ENCODE peak calls at places on chromosomes 3 and 15, in seven cellular contexts. B is mammary epithelial cell; F is IMR-90; E is heart right ventricle; W is lower lobe of right lung; K is GM23338; O is naive thymus-derived CD4-positive, alpha-beta T cell. L is an unnamed sample.

GRCh38 chr3:61111764-61112163 is 139.5 kb downstream of the FHIT start:
- DNase-seq in O (no peak), B (no peak), F (no peak), K (no peak), W (no peak), E (no peak), L (no peak)

GRCh38 chr3:39098473-39099000 is 8.9 kb downstream of the GORASP1 start:
- DNase-seq in K (no peak), W (no peak), B (no peak), E (no peak), F (no peak), O (no peak), L (no peak)

GRCh38 chr3:7713724-7714123 is 787.9 kb upstream of the LMCD1 start:
- DNase-seq in K (peak), E (no peak), B (no peak), W (no peak), F (no peak), O (no peak), L (no peak)

GRCh38 chr15:82714026-82714425 is 4.4 kb upstream of the AP3B2 start:
- DNase-seq in F (no peak), B (peak), E (no peak), W (no peak), O (no peak), K (no peak), L (no peak)

GRCh38 chr3:52792961-52793695 is 1.5 kb upstream of the ITIH3 start:
- DNase-seq in B (no peak), F (no peak), E (no peak), W (no peak), O (no peak), K (no peak), L (no peak)

GRCh38 chr3:172595648-172596393 is 72.6 kb upstream of the TNFSF10 start:
- DNase-seq in W (no peak), F (peak), K (peak), B (peak), O (no peak), E (no peak), L (no peak)

GRCh38 chr15:57625703-57626448 is 34.2 kb downstream of the MYZAP start:
- DNase-seq in O (no peak), E (no peak), K (no peak), B (no peak), F (no peak), W (no peak), L (no peak)

GRCh38 chr3:129975332-129976090 is 991 bp downstream of the TRH start:
- DNase-seq in K (peak), F (no peak), W (peak), O (peak), B (no peak), E (peak), L (peak)

GRCh38 chr15:21260966-21261395 is 179.3 kb downstream of the POTEB3 start:
- DNase-seq in K (no peak), F (no peak), E (peak), O (no peak), B (no peak), W (peak), L (peak)

GRCh38 chr3:46664971-46665762 is 28.3 kb downstream of the ALS2CL start:
- DNase-seq in F (peak), E (no peak), B (no peak), K (no peak), O (no peak), W (peak), L (peak)

GRCh38 chr3:50580683-50581458 is 11.5 kb downstream of the HEMK1 start:
- DNase-seq in W (no peak), O (no peak), E (peak), K (no peak), F (no peak), B (no peak), L (no peak)

GRCh38 chr3:51716805-51717204 is 9.9 kb downstream of the GRM2 start:
- DNase-seq in W (no peak), F (no peak), K (no peak), B (no peak), E (no peak), O (no peak), L (no peak)

GRCh38 chr3:6047016-6047415 is 813.9 kb upstream of the GRM7 start:
- DNase-seq in O (no peak), W (no peak), K (no peak), F (no peak), B (no peak), E (no peak), L (no peak)

GRCh38 chr15:90495067-90495466 is 34.7 kb upstream of the CRTC3 start:
- DNase-seq in K (no peak), O (no peak), W (no peak), B (no peak), F (no peak), E (no peak), L (no peak)

GRCh38 chr3:29853841-29854397 is 573.0 kb downstream of the RBMS3 start:
- DNase-seq in B (no peak), E (no peak), W (no peak), F (no peak), O (no peak), K (no peak), L (peak)

GRCh38 chr15:40333922-40334492 is 6.7 kb downstream of the CCDC9B start:
- DNase-seq in B (no peak), K (no peak), W (peak), O (no peak), E (peak), F (peak), L (peak)

GRCh38 chr15:65862682-65863081 is 6.6 kb upstream of the RAB11A start:
- DNase-seq in K (peak), O (peak), B (peak), E (no peak), W (no peak), F (peak), L (no peak)
- H3K4me3 ChIP-seq in K (no peak), O (no peak), B (no peak), E (no peak), W (no peak), F (no peak), L (no peak)

GRCh38 chr15:53978248-53978906 is at the start of gene UNC13C:
- DNase-seq in B (peak), O (no peak), K (peak), E (peak), F (no peak), W (peak), L (peak)
- H3K4me3 ChIP-seq in B (peak), O (no peak), K (peak), E (peak), F (no peak), W (peak), L (peak)

DNA sequence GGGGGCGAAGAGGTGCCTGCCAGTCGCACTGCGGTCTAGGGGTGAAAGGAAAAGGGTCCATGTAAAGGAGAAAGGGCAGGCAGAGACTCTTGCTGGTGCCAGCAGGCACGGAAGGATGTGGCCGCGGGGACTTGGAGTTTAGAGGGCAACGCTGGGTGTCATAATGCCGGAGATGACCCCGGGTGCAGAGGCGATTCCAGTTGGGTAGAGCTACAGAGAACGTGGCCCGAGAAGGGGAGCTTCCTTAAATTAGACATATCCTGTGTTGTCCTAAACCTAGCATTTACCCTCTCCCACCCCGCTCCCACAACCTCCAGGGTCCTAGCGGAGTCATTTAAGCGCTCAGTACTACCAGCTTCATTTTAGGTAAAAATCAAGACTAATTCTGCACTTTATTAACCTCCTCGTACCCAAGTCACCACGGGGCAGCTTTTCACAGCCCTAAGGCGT is 245.7 kb upstream of the TOPAZ1 start:
- DNase-seq in E (no peak), O (no peak), B (no peak), F (no peak), K (peak), W (no peak), L (no peak)
- H3K4me3 ChIP-seq in E (peak), O (peak), B (peak), F (no peak), K (peak), W (peak), L (peak)

GRCh38 chr3:72237679-72238320 is 452.9 kb upstream of the PROK2 start:
- DNase-seq in B (no peak), W (no peak), K (no peak), F (no peak), O (no peak), E (no peak), L (no peak)
- H3K4me3 ChIP-seq in B (no peak), W (no peak), K (no peak), F (no peak), O (no peak), E (no peak), L (no peak)

GRCh38 chr3:149655826-149656599 is 1.8 kb downstream of the WWTR1 start:
- DNase-seq in K (no peak), F (no peak), W (no peak), B (no peak), E (no peak), O (no peak), L (no peak)

GRCh38 chr3:149657458-149657795 is 398 bp downstream of the WWTR1 start:
- DNase-seq in W (peak), K (peak), F (peak), E (no peak), B (no peak), O (no peak), L (peak)

GRCh38 chr3:149653564-149653963 is 4.3 kb downstream of the WWTR1 start:
- DNase-seq in F (no peak), B (no peak), K (no peak), E (no peak), O (no peak), W (no peak), L (no peak)

GRCh38 chr3:149653136-149653535 is 4.7 kb downstream of the WWTR1 start:
- DNase-seq in B (no peak), W (no peak), F (no peak), E (no peak), K (no peak), O (no peak), L (no peak)

GRCh38 chr3:149654188-149654601 is 3.6 kb downstream of the WWTR1 start:
- DNase-seq in F (peak), K (no peak), B (peak), E (no peak), O (no peak), W (no peak), L (no peak)
- H3K4me3 ChIP-seq in F (peak), K (no peak), B (no peak), E (peak), O (no peak), W (peak), L (peak)

GRCh38 chr3:79018671-79019136 is 749.1 kb downstream of the ROBO1 start:
- DNase-seq in O (peak), W (peak), B (peak), F (peak), E (peak), K (peak), L (peak)

GRCh38 chr3:79016587-79017380 is 751.0 kb downstream of the ROBO1 start:
- DNase-seq in W (no peak), K (no peak), F (peak), B (peak), O (no peak), E (no peak), L (no peak)

GRCh38 chr3:79012946-79013362 is 754.8 kb downstream of the ROBO1 start:
- DNase-seq in E (no peak), O (no peak), K (no peak), B (no peak), F (peak), W (no peak), L (no peak)

GRCh38 chr3:79012530-79012913 is 755.3 kb downstream of the ROBO1 start:
- DNase-seq in B (no peak), F (no peak), E (no peak), W (no peak), O (no peak), K (no peak), L (no peak)

GRCh38 chr3:79015854-79016253 is 751.9 kb downstream of the ROBO1 start:
- DNase-seq in B (no peak), E (no peak), W (no peak), K (no peak), F (no peak), O (no peak), L (no peak)
- H3K4me3 ChIP-seq in B (peak), E (peak), W (no peak), K (peak), F (no peak), O (no peak), L (no peak)

L was measured in kidney.